ENCODE peak calls at places on chromosomes 2 and 18, in seven cellular contexts. G is SK-N-SH, X is K562, A is H1, B is A549, C is HCT116, W is HepG2. R is an unnamed sample.

GRCh38 chr2:23566236-23567142 is 181.5 kb downstream of the KLHL29 start:
- DNase-seq in A (peak), G (peak), C (no peak), W (peak), X (peak), B (peak), R (peak)

GRCh38 chr2:62768615-62769014 is 63.1 kb downstream of the EHBP1 start:
- DNase-seq in A (no peak), C (no peak), W (no peak), G (no peak), X (no peak), B (no peak), R (peak)

GRCh38 chr2:227849906-227850305 is 21.5 kb upstream of the DAW1 start:
- DNase-seq in G (no peak), A (no peak), X (no peak), C (no peak), B (no peak), W (no peak), R (peak)

GRCh38 chr2:20415511-20415918 is 31.4 kb upstream of the RHOB start:
- DNase-seq in A (no peak), C (no peak), X (no peak), B (peak), G (no peak), W (no peak), R (no peak)

GRCh38 chr18:31533236-31533635 is 35.3 kb downstream of the DSG2 start:
- DNase-seq in B (no peak), A (no peak), C (no peak), W (peak), G (no peak), X (no peak), R (no peak)

GRCh38 chr2:189580267-189580661 is 322 bp downstream of the SLC40A1 start:
- DNase-seq in C (no peak), B (no peak), A (no peak), G (peak), W (peak), X (peak), R (no peak)

GRCh38 chr2:234592541-234592940 is 95.7 kb upstream of the ARL4C start:
- DNase-seq in B (no peak), X (no peak), G (no peak), W (no peak), A (no peak), C (no peak), R (no peak)

GRCh38 chr2:198045227-198045626 is 240.8 kb downstream of the PLCL1 start:
- DNase-seq in C (no peak), A (no peak), G (no peak), W (no peak), X (no peak), B (no peak), R (no peak)

GRCh38 chr2:145723872-145724271 is 1204.0 kb upstream of the ZEB2 start:
- DNase-seq in A (no peak), G (no peak), W (no peak), B (no peak), C (no peak), X (peak), R (no peak)

GRCh38 chr2:200863655-200864205 is 728 bp downstream of the CLK1 start:
- DNase-seq in W (no peak), B (peak), A (no peak), X (no peak), G (no peak), C (no peak), R (no peak)

GRCh38 chr2:150125708-150126107 is 361.8 kb downstream of the RND3 start:
- DNase-seq in C (no peak), X (no peak), G (no peak), B (peak), A (no peak), W (no peak), R (peak)

GRCh38 chr2:24489465-24489864 is 1.6 kb upstream of the NCOA1 start:
- DNase-seq in G (no peak), C (no peak), A (no peak), B (no peak), W (no peak), X (no peak), R (no peak)

GRCh38 chr18:8769509-8769908 is 64.2 kb downstream of the MTCL1 start:
- DNase-seq in X (no peak), A (no peak), W (no peak), G (no peak), C (no peak), B (no peak), R (no peak)

GRCh38 chr2:63598971-63599370 is 10.2 kb downstream of the MDH1 start:
- DNase-seq in A (no peak), C (no peak), W (no peak), B (no peak), X (no peak), G (no peak), R (no peak)

GRCh38 chr2:31675485-31675901 is 94.8 kb upstream of the SRD5A2 start:
- DNase-seq in G (no peak), C (peak), X (no peak), A (no peak), W (peak), B (peak), R (no peak)

GRCh38 chr18:47263197-47263827 is 11.9 kb upstream of the SKOR2 start:
- DNase-seq in X (peak), W (no peak), A (no peak), G (peak), B (no peak), C (no peak), R (no peak)
- TF ChIP-seq RAD21 in X (peak), W (no peak), A (peak), G (peak), B (peak), C (no peak), R (no peak)

GRCh38 chr18:78986018-78986481 is 6.4 kb downstream of the SALL3 start:
- DNase-seq in B (peak), C (peak), X (no peak), G (peak), A (no peak), W (peak), R (no peak)
- TF ChIP-seq RAD21 in B (peak), C (peak), X (peak), G (peak), A (peak), W (peak), R (peak)

GRCh38 chr2:207107551-207107950 is 58.2 kb downstream of the KLF7 start:
- DNase-seq in X (no peak), C (no peak), G (peak), W (no peak), B (no peak), A (no peak), R (no peak)
- TF ChIP-seq RAD21 in X (no peak), C (no peak), G (peak), W (no peak), B (no peak), A (no peak), R (no peak)

GRCh38 chr2:139159177-139159576 is 379.0 kb upstream of the NXPH2 start:
- DNase-seq in C (no peak), W (no peak), A (no peak), G (no peak), X (no peak), B (no peak), R (no peak)

GRCh38 chr2:139160838-139161237 is 380.6 kb upstream of the NXPH2 start:
- DNase-seq in B (no peak), G (no peak), C (no peak), W (no peak), A (no peak), X (no peak), R (no peak)

GRCh38 chr2:139156730-139157129 is 376.5 kb upstream of the NXPH2 start:
- DNase-seq in B (no peak), W (no peak), C (no peak), G (no peak), A (no peak), X (no peak), R (no peak)

GRCh38 chr2:139155991-139156390 is 375.8 kb upstream of the NXPH2 start:
- DNase-seq in X (no peak), G (no peak), W (no peak), A (no peak), B (no peak), C (no peak), R (no peak)
- TF ChIP-seq RAD21 in X (no peak), G (no peak), W (no peak), A (no peak), B (no peak), C (no peak), R (no peak)

GRCh38 chr18:57951110-57951796 is 92.8 kb upstream of the NEDD4L start:
- DNase-seq in C (no peak), X (no peak), G (no peak), B (no peak), A (no peak), W (peak), R (no peak)

GRCh38 chr18:57950542-57950941 is 93.5 kb upstream of the NEDD4L start:
- DNase-seq in B (no peak), X (no peak), W (no peak), A (no peak), G (no peak), C (no peak), R (no peak)

GRCh38 chr18:57953883-57954282 is 90.1 kb upstream of the NEDD4L start:
- DNase-seq in C (no peak), X (no peak), G (no peak), A (no peak), B (no peak), W (no peak), R (no peak)

GRCh38 chr18:57954928-57955327 is 89.1 kb upstream of the NEDD4L start:
- DNase-seq in A (no peak), X (no peak), G (no peak), C (no peak), B (no peak), W (no peak), R (no peak)

GRCh38 chr18:57951999-57952774 is 91.8 kb upstream of the NEDD4L start:
- DNase-seq in A (no peak), B (no peak), C (no peak), X (no peak), W (no peak), G (no peak), R (no peak)
- TF ChIP-seq RAD21 in A (no peak), B (no peak), C (no peak), X (no peak), W (no peak), G (no peak), R (no peak)

GRCh38 chr2:121132054-121132453 is 152.9 kb downstream of the TFCP2L1 start:
- DNase-seq in C (no peak), X (no peak), B (no peak), A (no peak), G (no peak), W (no peak), R (no peak)

GRCh38 chr2:121133551-121134319 is 151.3 kb downstream of the TFCP2L1 start:
- DNase-seq in G (no peak), X (no peak), C (no peak), W (no peak), B (no peak), A (no peak), R (no peak)

GRCh38 chr2:121129692-121130091 is 155.3 kb downstream of the TFCP2L1 start:
- DNase-seq in A (no peak), W (no peak), G (no peak), X (no peak), C (no peak), B (no peak), R (no peak)

GRCh38 chr2:121130301-121130850 is 154.6 kb downstream of the TFCP2L1 start:
- DNase-seq in G (peak), C (no peak), X (no peak), W (no peak), A (no peak), B (no peak), R (no peak)

GRCh38 chr2:121131375-121131774 is 153.6 kb downstream of the TFCP2L1 start:
- DNase-seq in G (no peak), B (no peak), C (no peak), W (no peak), A (no peak), X (no peak), R (no peak)
- TF ChIP-seq RAD21 in G (no peak), B (no peak), C (no peak), W (no peak), A (peak), X (peak), R (no peak)